ENCODE peak calls at places on chromosomes 7 and 10, in five cellular contexts. N is colonic mucosa, R is transverse colon, E is mammary epithelial cell, F is AG09309. W is an unnamed sample.

GRCh38 chr10:122981066-122981464 is 864 bp downstream of the PSTK start:
- DNase-seq in N (no peak), R (no peak), E (peak; percentile 31), F (peak; percentile 11), W (no peak)

GRCh38 chr10:78441704-78442103 is 408.0 kb downstream of the RPS24 start:
- DNase-seq in N (no peak), R (no peak), E (no peak), F (no peak), W (no peak)

GRCh38 chr7:434891-435486 is 84.7 kb downstream of the PDGFA start:
- DNase-seq in N (peak; percentile 50), R (peak; percentile 24), E (no peak), F (no peak), W (no peak)

GRCh38 chr7:101671783-101672356 is 42.8 kb upstream of the MYL10 start:
- DNase-seq in N (no peak), R (no peak), E (no peak), F (no peak), W (no peak)

GRCh38 chr10:70925377-70926214 is 37.2 kb upstream of the PCBD1 start:
- DNase-seq in N (peak; percentile 32), R (peak; percentile 41), E (no peak), F (no peak), W (no peak)

GRCh38 chr7:133829336-133829897 is 297.7 kb upstream of the LRGUK start:
- DNase-seq in N (no peak), R (no peak), E (peak; percentile 20), F (no peak), W (no peak)

GRCh38 chr10:133528845-133529575 is 1.8 kb downstream of the CYP2E1 start:
- DNase-seq in N (no peak), R (no peak), E (no peak), F (no peak), W (no peak)

GRCh38 chr7:151769189-151769821 is 107.6 kb downstream of the PRKAG2 start:
- DNase-seq in N (no peak), R (no peak), E (no peak), F (no peak), W (no peak)

GRCh38 chr7:94507462-94507861 is 2.1 kb upstream of the CASD1 start:
- DNase-seq in N (no peak), R (no peak), E (no peak), F (no peak), W (no peak)

GRCh38 chr10:526651-527312 is 162.7 kb downstream of the DIP2C start:
- DNase-seq in N (no peak), R (no peak), E (no peak), F (no peak), W (no peak)

GRCh38 chr10:53315709-53316108 is 543.1 kb upstream of the MBL2 start:
- DNase-seq in N (no peak), R (no peak), E (peak; percentile 9), F (no peak), W (no peak)

GRCh38 chr10:94108200-94108599 is 114.5 kb downstream of the PLCE1 start:
- DNase-seq in N (no peak), R (no peak), E (peak; percentile 72), F (peak; percentile 63), W (no peak)

GRCh38 chr7:73520673-73521635 is 1.1 kb downstream of the BAZ1B start:
- DNase-seq in N (peak; percentile 26), R (no peak), E (peak; percentile 3), F (peak; percentile 14), W (no peak)

GRCh38 chr10:132263866-132264265 is 43.9 kb downstream of the STK32C start:
- DNase-seq in N (no peak), R (no peak), E (no peak), F (no peak), W (no peak)

GRCh38 chr7:31724696-31725095 is 37.7 kb downstream of the PPP1R17 start:
- DNase-seq in N (no peak), R (no peak), E (peak; percentile 9), F (no peak), W (no peak)

GRCh38 chr7:151460474-151460855 is 20.5 kb upstream of the CRYGN start:
- DNase-seq in N (no peak), R (no peak), E (no peak), F (no peak), W (no peak)

GRCh38 chr7:66043681-66044497 is 31.7 kb upstream of the ASL start:
- DNase-seq in N (peak; percentile 65), R (peak; percentile 72), E (no peak), F (no peak), W (peak; percentile 22)

GRCh38 chr7:6221340-6222319 is 50.8 kb downstream of the CYTH3 start:
- DNase-seq in N (no peak), R (no peak), E (no peak), F (no peak), W (no peak)

GRCh38 chr7:131502810-131503545 is 53.5 kb downstream of the PODXL start:
- DNase-seq in N (no peak), R (no peak), E (no peak), F (no peak), W (no peak)

GRCh38 chr10:132322621-132323048 is 9.4 kb upstream of the LRRC27 start:
- DNase-seq in N (no peak), R (no peak), E (no peak), F (peak; percentile 41), W (no peak)

GRCh38 chr10:53997953-53998352 is 803.1 kb downstream of the PCDH15 start:
- DNase-seq in N (no peak), R (no peak), E (peak; percentile 0), F (no peak), W (no peak)

GRCh38 chr7:5497158-5498103 is 73.8 kb upstream of the TNRC18 start:
- DNase-seq in N (no peak), R (no peak), E (no peak), F (no peak), W (no peak)

GRCh38 chr10:59847326-59847725 is 59.0 kb downstream of the CCDC6 start:
- DNase-seq in N (no peak), R (no peak), E (no peak), F (no peak), W (no peak)

GRCh38 chr10:114933588-114933987 is 4.4 kb upstream of the TRUB1 start:
- DNase-seq in N (no peak), R (no peak), E (peak; percentile 73), F (no peak), W (no peak)

GRCh38 chr10:128641998-128642397 is 515.8 kb upstream of the MKI67 start:
- DNase-seq in N (no peak), R (no peak), E (peak; percentile 76), F (no peak), W (no peak)

GRCh38 chr10:84534168-84534567 is 205.8 kb downstream of the CCSER2 start:
- DNase-seq in N (no peak), R (no peak), E (no peak), F (no peak), W (no peak)

GRCh38 chr10:80284522-80284921 is 4.9 kb downstream of the MAT1A start:
- DNase-seq in N (no peak), R (no peak), E (no peak), F (no peak), W (no peak)

GRCh38 chr7:19110778-19111175 is 6.7 kb downstream of the TWIST1 start:
- DNase-seq in N (no peak), R (no peak), E (no peak), F (no peak), W (no peak)

GRCh38 chr7:19110026-19110777 is 7.2 kb downstream of the TWIST1 start:
- DNase-seq in N (no peak), R (no peak), E (no peak), F (no peak), W (no peak)

GRCh38 chr7:19107142-19107391 is 10.4 kb downstream of the TWIST1 start:
- DNase-seq in N (no peak), R (no peak), E (no peak), F (no peak), W (no peak)

GRCh38 chr7:19107392-19108147 is 9.9 kb downstream of the TWIST1 start:
- DNase-seq in N (peak; percentile 25), R (no peak), E (peak; percentile 21), F (no peak), W (no peak)

GRCh38 chr7:19108985-19109946 is 8.2 kb downstream of the TWIST1 start:
- DNase-seq in N (no peak), R (no peak), E (no peak), F (no peak), W (no peak)
- H3K4me3 ChIP-seq in N (no peak overlapping the region), R (no peak overlapping the region), E (no peak overlapping the region), F (no peak overlapping the region), W (no peak overlapping the region)

GRCh38 chr7:45665172-45665571 is 91.0 kb downstream of the ADCY1 start:
- DNase-seq in N (peak; percentile 3), R (no peak), E (no peak), F (no peak), W (no peak)
- TF ChIP-seq CTCF in N (no peak), R (no peak), E (no peak), F (no peak), W (no peak)

GRCh38 chr10:13706175-13706574 is 119.4 kb downstream of the PRPF18 start:
- DNase-seq in N (no peak), R (no peak), E (no peak), F (no peak), W (no peak)
- H3K4me3 ChIP-seq in N (no peak overlapping the region), R (peak overlapping the region; percentile 41), E (peak overlapping the region; percentile 83), F (peak overlapping the region; percentile 70), W (peak overlapping the region; percentile 52)

GRCh38 chr10:77244746-77245145 is 392.9 kb downstream of the KCNMA1 start:
- DNase-seq in N (no peak), R (no peak), E (no peak), F (no peak), W (no peak)

GRCh38 chr10:77236700-77237099 is 400.9 kb downstream of the KCNMA1 start:
- DNase-seq in N (no peak), R (no peak), E (peak; percentile 48), F (no peak), W (peak; percentile 77)

GRCh38 chr10:77237120-77237519 is 400.5 kb downstream of the KCNMA1 start:
- DNase-seq in N (no peak), R (no peak), E (no peak), F (no peak), W (no peak)

GRCh38 chr10:77240042-77240619 is 397.5 kb downstream of the KCNMA1 start:
- DNase-seq in N (no peak), R (no peak), E (no peak), F (no peak), W (no peak)

DNA sequence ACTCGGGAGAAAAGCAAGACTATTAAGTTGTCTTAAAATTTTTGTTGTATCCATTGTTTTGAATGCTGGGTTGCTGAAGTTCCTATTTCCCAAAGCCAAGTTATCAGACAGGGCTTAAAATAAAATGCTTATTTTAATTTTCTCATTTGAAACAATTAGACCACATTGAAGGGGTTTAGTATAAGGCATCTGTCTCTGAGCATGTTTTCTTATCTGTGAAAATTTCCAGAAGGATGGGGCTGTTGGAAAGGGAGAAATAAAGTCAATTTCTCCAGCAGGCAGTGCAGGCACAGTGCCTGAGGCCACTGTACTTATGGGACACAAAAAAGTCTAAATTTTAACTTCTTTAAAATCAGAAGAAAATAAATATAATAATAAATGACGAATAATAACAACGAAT is 396.6 kb downstream of the KCNMA1 start:
- DNase-seq in N (no peak), R (no peak), E (no peak), F (no peak), W (no peak)
- TF ChIP-seq CTCF in N (no peak), R (no peak), E (no peak), F (no peak), W (no peak)

GRCh38 chr10:71971769-71972555 is 7.8 kb downstream of the CHST3 start:
- DNase-seq in N (no peak), R (no peak), E (no peak), F (no peak), W (no peak)
- H3K4me3 ChIP-seq in N (no peak overlapping the region), R (no peak overlapping the region), E (peak overlapping the region; percentile 48), F (no peak overlapping the region), W (no peak overlapping the region)

W was measured in retinal pigment epithelial cell.